ENCODE peak calls at places on chromosome 11, in eight cellular contexts. N is IMR-90, E is astrocyte, P is mammary epithelial cell, J is GM12878, Z is PC-3, D is OCI-LY7, G is GM23248. L is an unnamed sample.

GRCh38 chr11:96187779-96188624 is 155.0 kb downstream of the MAML2 start:
- DNase-seq in E (peak; percentile 96), D (no peak), J (no peak), Z (peak; percentile 92), N (peak; percentile 85), P (peak; percentile 82), G (peak; percentile 95), L (no peak)

GRCh38 chr11:18384157-18384641 is 10.2 kb upstream of the LDHA start:
- DNase-seq in G (peak; percentile 91), J (peak; percentile 51), P (peak; percentile 88), N (peak; percentile 79), E (peak; percentile 81), D (peak; percentile 45), Z (peak; percentile 87), L (peak; percentile 12)

GRCh38 chr11:72144807-72145565 is 9.5 kb downstream of the FOLR3 start:
- DNase-seq in N (peak; percentile 87), G (peak; percentile 85), P (peak; percentile 88), E (peak; percentile 84), Z (peak; percentile 67), D (no peak), J (no peak), L (no peak)

GRCh38 chr11:68956142-68956541 is 24.6 kb downstream of the MRGPRD start:
- DNase-seq in N (no peak), D (peak; percentile 40), J (no peak), E (no peak), P (no peak), Z (no peak), G (peak; percentile 25), L (peak; percentile 68)

GRCh38 chr11:46300270-46300669 is 22.8 kb downstream of the CREB3L1 start:
- DNase-seq in J (no peak), D (no peak), P (peak; percentile 48), G (no peak), Z (no peak), N (no peak), E (no peak), L (no peak)

GRCh38 chr11:105202844-105203548 is 63.4 kb upstream of the CARD18 start:
- DNase-seq in N (no peak), J (no peak), D (no peak), G (no peak), E (peak; percentile 61), P (no peak), Z (peak; percentile 70), L (no peak)

GRCh38 chr11:100639140-100639539 is 47.9 kb upstream of the ARHGAP42 start:
- DNase-seq in E (peak; percentile 54), J (no peak), G (no peak), D (no peak), P (no peak), Z (no peak), N (peak; percentile 83), L (no peak)

GRCh38 chr11:21640491-21640890 is 552.4 kb upstream of the ANO5 start:
- DNase-seq in D (peak; percentile 47), G (no peak), P (no peak), J (no peak), Z (no peak), E (no peak), N (no peak), L (no peak)

GRCh38 chr11:90134420-90135003 is at the start of gene NAALAD2:
- DNase-seq in P (no peak), N (peak; percentile 9), D (no peak), G (peak; percentile 66), E (peak; percentile 18), J (no peak), Z (no peak), L (peak; percentile 86)

GRCh38 chr11:119714590-119714989 is 14.4 kb downstream of the NECTIN1 start:
- DNase-seq in D (no peak), E (no peak), N (no peak), J (no peak), P (no peak), Z (no peak), G (no peak), L (no peak)

GRCh38 chr11:119712459-119713360 is 16.3 kb downstream of the NECTIN1 start:
- DNase-seq in E (no peak), G (no peak), D (no peak), J (no peak), Z (no peak), P (no peak), N (no peak), L (peak; percentile 54)

GRCh38 chr11:119712006-119712405 is 17.0 kb downstream of the NECTIN1 start:
- DNase-seq in D (no peak), J (no peak), Z (no peak), N (no peak), P (no peak), G (no peak), E (no peak), L (no peak)

GRCh38 chr11:119713361-119714040 is 15.5 kb downstream of the NECTIN1 start:
- DNase-seq in D (no peak), G (no peak), J (no peak), Z (no peak), P (no peak), N (no peak), E (no peak), L (no peak)

GRCh38 chr11:119714189-119714588 is 14.8 kb downstream of the NECTIN1 start:
- DNase-seq in Z (no peak), D (no peak), E (no peak), N (no peak), G (no peak), J (no peak), P (no peak), L (no peak)
- H4K20me1 ChIP-seq in Z (no peaks in the 10 kb centered on the region), D (no peaks in the 10 kb centered on the region), E (peaks cover 70% of the 10 kb centered on the region), N (no peaks in the 10 kb centered on the region), G (no peaks in the 10 kb centered on the region), J (no peaks in the 10 kb centered on the region), P (no peaks in the 10 kb centered on the region), L (peaks cover 100% of the 10 kb centered on the region)

GRCh38 chr11:645536-645935 is 8.5 kb downstream of the DRD4 start:
- DNase-seq in Z (no peak), G (no peak), D (no peak), N (no peak), P (no peak), J (no peak), E (no peak), L (no peak)
- H4K20me1 ChIP-seq in Z (no peaks in the 10 kb centered on the region), G (no peaks in the 10 kb centered on the region), D (no peaks in the 10 kb centered on the region), N (peaks cover 6% of the 10 kb centered on the region), P (no peaks in the 10 kb centered on the region), J (no peaks in the 10 kb centered on the region), E (peaks cover 14% of the 10 kb centered on the region), L (peaks cover 14% of the 10 kb centered on the region)

GRCh38 chr11:35158371-35159081 is 19.6 kb downstream of the CD44 start:
- DNase-seq in P (peak; percentile 67), J (no peak), Z (no peak), E (no peak), G (peak; percentile 50), D (no peak), N (no peak), L (no peak)
- H4K20me1 ChIP-seq in P (peaks cover 29% of the 10 kb centered on the region), J (no peaks in the 10 kb centered on the region), Z (peaks cover 85% of the 10 kb centered on the region), E (peaks cover 96% of the 10 kb centered on the region), G (peaks cover 28% of the 10 kb centered on the region), D (no peaks in the 10 kb centered on the region), N (peaks cover 99% of the 10 kb centered on the region), L (no peaks in the 10 kb centered on the region)

DNA sequence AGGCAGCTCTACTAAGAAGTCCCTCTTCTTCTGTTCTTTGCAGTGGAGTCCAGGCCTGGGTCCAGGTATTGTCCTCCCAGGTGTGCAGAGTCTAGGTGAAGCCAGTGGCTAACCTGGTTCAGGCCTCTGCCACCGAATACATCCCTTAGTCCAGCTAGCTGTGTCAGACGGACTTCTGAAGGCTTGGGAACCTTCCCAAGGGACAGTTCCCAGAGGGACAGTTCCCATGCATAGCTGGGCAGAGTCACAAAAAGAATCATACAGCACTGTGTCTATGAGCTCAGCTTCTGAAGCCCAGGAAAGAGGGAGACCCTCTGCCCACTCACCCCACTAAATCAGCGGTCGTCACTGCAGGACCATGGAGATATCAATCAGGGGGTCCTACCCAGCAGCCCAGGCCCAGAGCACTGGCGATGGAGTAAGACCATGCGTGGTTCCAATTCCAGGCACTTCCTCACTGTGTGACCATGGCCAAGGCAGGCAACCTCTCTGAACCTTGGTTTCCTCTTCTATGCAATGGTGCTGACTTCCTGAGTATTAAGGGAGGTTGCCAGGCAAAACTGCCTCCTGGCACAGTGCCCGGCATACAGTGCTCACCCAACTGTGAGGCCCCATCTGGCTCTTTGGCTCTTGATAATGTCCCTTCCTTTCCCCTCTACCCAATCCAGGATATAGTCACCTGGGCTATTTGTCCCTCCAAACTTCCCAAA is 3.4 kb downstream of the MS4A10 start:
- DNase-seq in D (no peak), Z (no peak), P (no peak), E (no peak), J (no peak), G (no peak), N (no peak), L (no peak)
- H4K20me1 ChIP-seq in D (no peaks in the 10 kb centered on the region), Z (no peaks in the 10 kb centered on the region), P (no peaks in the 10 kb centered on the region), E (no peaks in the 10 kb centered on the region), J (no peaks in the 10 kb centered on the region), G (no peaks in the 10 kb centered on the region), N (no peaks in the 10 kb centered on the region), L (no peaks in the 10 kb centered on the region)

GRCh38 chr11:47527186-47527585 is 25.7 kb downstream of the CELF1 start:
- DNase-seq in G (no peak), D (no peak), N (no peak), E (no peak), P (no peak), J (no peak), Z (no peak), L (no peak)
- H4K20me1 ChIP-seq in G (peaks cover 39% of the 10 kb centered on the region), D (peaks cover 29% of the 10 kb centered on the region), N (peaks cover 93% of the 10 kb centered on the region), E (peaks cover 95% of the 10 kb centered on the region), P (peaks cover 8% of the 10 kb centered on the region), J (no peaks in the 10 kb centered on the region), Z (peaks cover 47% of the 10 kb centered on the region), L (peaks cover 100% of the 10 kb centered on the region)